ENCODE peak calls at places on chromosomes 13 and 19, in five cellular contexts. D, P, N, K and S are unnamed samples.

GRCh38 chr13:66489586-66489985 is 740.5 kb downstream of the PCDH9 start:
- DNase-seq in N (no peak), D (no peak), K (no peak), P (no peak), S (no peak)

GRCh38 chr19:30710721-30711120 is 338.5 kb downstream of the ZNF536 start:
- DNase-seq in N (no peak), D (no peak), P (no peak), K (no peak), S (no peak)

GRCh38 chr19:28705008-28705407 is 507.9 kb downstream of the UQCRFS1 start:
- DNase-seq in K (no peak), N (peak), D (no peak), P (peak), S (no peak)

GRCh38 chr19:34173145-34173956 is 1.0 kb downstream of the LSM14A start:
- DNase-seq in D (no peak), N (peak), P (peak), K (peak), S (peak)

GRCh38 chr19:6723738-6724137 is 3.3 kb upstream of the C3 start:
- DNase-seq in D (no peak), K (no peak), N (peak), P (no peak), S (no peak)

GRCh38 chr19:33419763-33420080 is 46.2 kb downstream of the CEBPG start:
- DNase-seq in P (no peak), D (no peak), K (no peak), N (no peak), S (no peak)

GRCh38 chr13:102847272-102848234 is 1.7 kb downstream of the ERCC5 start:
- DNase-seq in K (peak), D (no peak), N (peak), P (peak), S (no peak)

GRCh38 chr13:66859078-66859477 is 371.1 kb downstream of the PCDH9 start:
- DNase-seq in K (no peak), D (no peak), N (no peak), P (no peak), S (no peak)

GRCh38 chr13:100089633-100090032 is 740 bp downstream of the PCCA start:
- DNase-seq in K (peak), P (peak), N (peak), D (no peak), S (no peak)

GRCh38 chr13:75432045-75432444 is 49.9 kb downstream of the TBC1D4 start:
- DNase-seq in N (no peak), P (no peak), K (no peak), D (no peak), S (no peak)

GRCh38 chr19:45443462-45444317 is 20.0 kb upstream of the ERCC1 start:
- DNase-seq in P (peak), N (peak), K (peak), D (peak), S (peak)

GRCh38 chr13:79406597-79406908 is 498 bp upstream of the RBM26 start:
- DNase-seq in N (no peak), P (no peak), D (no peak), K (no peak), S (no peak)